ENCODE peak calls at places on chromosomes 2 and 18, in four cellular contexts. One of them, this sample, is unnamed.
A peak's percentile ranks its signal among the peaks of the same experiment; 100 is the strongest.

GRCh38 chr18:23133860-23134779 is 1.2 kb upstream of the CABLES1 start:
- DNase-seq in NCI-H524: peak; percentile 37
- DNase-seq in ELF-1: peak; percentile 84
- DNase-seq in effector memory CD8-positive, alpha-beta T cell: no peak
- DNase-seq in this sample: no peak

GRCh38 chr2:67923696-67924095 is 139.1 kb downstream of the C1D start:
- DNase-seq in effector memory CD8-positive, alpha-beta T cell: no peak
- DNase-seq in ELF-1: no peak
- DNase-seq in NCI-H524: peak; percentile 52
- DNase-seq in this sample: no peak

GRCh38 chr2:47520825-47521665 is 118.1 kb downstream of the MSH2 start:
- DNase-seq in ELF-1: peak; percentile 88
- DNase-seq in effector memory CD8-positive, alpha-beta T cell: peak; percentile 42
- DNase-seq in NCI-H524: peak; percentile 78
- DNase-seq in this sample: peak; percentile 66

GRCh38 chr2:230408244-230408842 is 7.7 kb upstream of the SP100 start:
- DNase-seq in NCI-H524: no peak
- DNase-seq in effector memory CD8-positive, alpha-beta T cell: no peak
- DNase-seq in ELF-1: no peak
- DNase-seq in this sample: no peak

GRCh38 chr2:43559391-43560230 is 36.2 kb downstream of the THADA start:
- DNase-seq in effector memory CD8-positive, alpha-beta T cell: no peak
- DNase-seq in NCI-H524: no peak
- DNase-seq in ELF-1: no peak
- DNase-seq in this sample: no peak

GRCh38 chr2:189293164-189293563 is 113.6 kb upstream of the COL5A2 start:
- DNase-seq in effector memory CD8-positive, alpha-beta T cell: no peak
- DNase-seq in ELF-1: no peak
- DNase-seq in NCI-H524: no peak
- DNase-seq in this sample: no peak

GRCh38 chr18:45165871-45166270 is 449.4 kb upstream of the SLC14A2 start:
- DNase-seq in NCI-H524: no peak
- DNase-seq in ELF-1: no peak
- DNase-seq in effector memory CD8-positive, alpha-beta T cell: no peak
- DNase-seq in this sample: no peak

GRCh38 chr2:178484245-178485041 is 4.2 kb downstream of the PLEKHA3 start:
- DNase-seq in NCI-H524: no peak
- DNase-seq in ELF-1: no peak
- DNase-seq in effector memory CD8-positive, alpha-beta T cell: no peak
- DNase-seq in this sample: no peak

GRCh38 chr18:23605941-23606340 is 19.6 kb upstream of the NPC1 start:
- DNase-seq in ELF-1: no peak
- DNase-seq in NCI-H524: no peak
- DNase-seq in effector memory CD8-positive, alpha-beta T cell: no peak
- DNase-seq in this sample: no peak

GRCh38 chr2:233129351-233129978 is 69.3 kb downstream of the INPP5D start:
- DNase-seq in effector memory CD8-positive, alpha-beta T cell: no peak
- DNase-seq in ELF-1: peak; percentile 61
- DNase-seq in NCI-H524: no peak
- DNase-seq in this sample: no peak

GRCh38 chr2:43803113-43803512 is 29.3 kb downstream of the DYNC2LI1 start:
- DNase-seq in effector memory CD8-positive, alpha-beta T cell: no peak
- DNase-seq in NCI-H524: no peak
- DNase-seq in ELF-1: no peak
- DNase-seq in this sample: no peak

GRCh38 chr2:42954227-42954962 is 162.0 kb upstream of the HAAO start:
- DNase-seq in NCI-H524: no peak
- DNase-seq in effector memory CD8-positive, alpha-beta T cell: no peak
- DNase-seq in ELF-1: no peak
- DNase-seq in this sample: no peak

GRCh38 chr2:204108301-204108700 is 171.7 kb downstream of the ICOS start:
- DNase-seq in effector memory CD8-positive, alpha-beta T cell: peak; percentile 32
- DNase-seq in NCI-H524: no peak
- DNase-seq in ELF-1: peak; percentile 56
- DNase-seq in this sample: peak; percentile 43

GRCh38 chr18:10659000-10659399 is 133.2 kb downstream of the NAPG start:
- DNase-seq in ELF-1: no peak
- DNase-seq in effector memory CD8-positive, alpha-beta T cell: no peak
- DNase-seq in NCI-H524: no peak
- DNase-seq in this sample: no peak

GRCh38 chr2:188369365-188369764 is 77.7 kb downstream of the GULP1 start:
- DNase-seq in ELF-1: peak; percentile 32
- DNase-seq in NCI-H524: peak; percentile 37
- DNase-seq in effector memory CD8-positive, alpha-beta T cell: no peak
- DNase-seq in this sample: no peak

GRCh38 chr2:220043155-220043992 is 415.9 kb downstream of the SLC4A3 start:
- DNase-seq in NCI-H524: no peak
- DNase-seq in ELF-1: peak; percentile 7
- DNase-seq in effector memory CD8-positive, alpha-beta T cell: no peak
- DNase-seq in this sample: no peak

GRCh38 chr2:11490194-11490593 is 24.2 kb upstream of the E2F6 start:
- DNase-seq in NCI-H524: no peak
- DNase-seq in ELF-1: no peak
- DNase-seq in effector memory CD8-positive, alpha-beta T cell: no peak
- DNase-seq in this sample: no peak

GRCh38 chr2:155525194-155525593 is 807.3 kb downstream of the NR4A2 start:
- DNase-seq in NCI-H524: peak; percentile 53
- DNase-seq in ELF-1: no peak
- DNase-seq in effector memory CD8-positive, alpha-beta T cell: no peak
- DNase-seq in this sample: no peak

GRCh38 chr18:6731197-6731596 is 1.7 kb downstream of the ARHGAP28 start:
- DNase-seq in NCI-H524: peak; percentile 61
- DNase-seq in ELF-1: no peak
- DNase-seq in effector memory CD8-positive, alpha-beta T cell: no peak
- DNase-seq in this sample: no peak

GRCh38 chr2:118861741-118862140 is 14.3 kb upstream of the EN1 start:
- DNase-seq in ELF-1: no peak
- DNase-seq in NCI-H524: no peak
- DNase-seq in effector memory CD8-positive, alpha-beta T cell: no peak
- DNase-seq in this sample: no peak

GRCh38 chr18:75208055-75208835 is 694 bp downstream of the PTGR3 start:
- DNase-seq in ELF-1: peak; percentile 27
- DNase-seq in effector memory CD8-positive, alpha-beta T cell: no peak
- DNase-seq in NCI-H524: peak; percentile 14
- DNase-seq in this sample: peak; percentile 25

GRCh38 chr2:173854840-173855239 is 110.3 kb downstream of the SP3 start:
- DNase-seq in effector memory CD8-positive, alpha-beta T cell: no peak
- DNase-seq in NCI-H524: peak; percentile 3
- DNase-seq in ELF-1: no peak
- DNase-seq in this sample: no peak

GRCh38 chr2:143819190-143819735 is 690.0 kb downstream of the ARHGAP15 start:
- DNase-seq in effector memory CD8-positive, alpha-beta T cell: no peak
- DNase-seq in ELF-1: no peak
- DNase-seq in NCI-H524: no peak
- DNase-seq in this sample: no peak

GRCh38 chr2:20946494-20946893 is 97.4 kb downstream of the APOB start:
- DNase-seq in effector memory CD8-positive, alpha-beta T cell: no peak
- DNase-seq in NCI-H524: no peak
- DNase-seq in ELF-1: no peak
- DNase-seq in this sample: no peak

GRCh38 chr2:27039426-27039825 is 6.7 kb downstream of the TMEM214 start:
- DNase-seq in NCI-H524: no peak
- DNase-seq in effector memory CD8-positive, alpha-beta T cell: no peak
- DNase-seq in ELF-1: no peak
- DNase-seq in this sample: no peak

GRCh38 chr2:47620717-47621437 is 162.1 kb upstream of the MSH6 start:
- DNase-seq in ELF-1: no peak
- DNase-seq in effector memory CD8-positive, alpha-beta T cell: no peak
- DNase-seq in NCI-H524: no peak
- DNase-seq in this sample: no peak

GRCh38 chr2:126399001-126399400 is 257.0 kb upstream of the GYPC start:
- DNase-seq in NCI-H524: no peak
- DNase-seq in effector memory CD8-positive, alpha-beta T cell: no peak
- DNase-seq in ELF-1: peak; percentile 18
- DNase-seq in this sample: peak; percentile 10

GRCh38 chr2:186589733-186590537 is at the start of gene ITGAV:
- DNase-seq in effector memory CD8-positive, alpha-beta T cell: peak; percentile 72
- DNase-seq in ELF-1: peak; percentile 94
- DNase-seq in NCI-H524: peak; percentile 44
- DNase-seq in this sample: peak; percentile 74

GRCh38 chr2:202771741-202772470 is 99.7 kb downstream of the ICA1L start:
- DNase-seq in effector memory CD8-positive, alpha-beta T cell: no peak
- DNase-seq in ELF-1: no peak
- DNase-seq in NCI-H524: no peak
- DNase-seq in this sample: no peak

GRCh38 chr2:120920438-120920814 is 184.8 kb downstream of the GLI2 start:
- DNase-seq in NCI-H524: no peak
- DNase-seq in ELF-1: no peak
- DNase-seq in effector memory CD8-positive, alpha-beta T cell: no peak
- DNase-seq in this sample: no peak

GRCh38 chr2:144938308-144938709 is 418.4 kb upstream of the ZEB2 start:
- DNase-seq in NCI-H524: no peak
- DNase-seq in effector memory CD8-positive, alpha-beta T cell: no peak
- DNase-seq in ELF-1: no peak
- DNase-seq in this sample: no peak

GRCh38 chr2:196399736-196400691 is 228.6 kb upstream of the STK17B start:
- DNase-seq in NCI-H524: no peak
- DNase-seq in effector memory CD8-positive, alpha-beta T cell: no peak
- DNase-seq in ELF-1: no peak
- DNase-seq in this sample: no peak

GRCh38 chr2:239223330-239224248 is 177.2 kb downstream of the HDAC4 start:
- DNase-seq in effector memory CD8-positive, alpha-beta T cell: no peak
- DNase-seq in NCI-H524: no peak
- DNase-seq in ELF-1: no peak
- DNase-seq in this sample: no peak

GRCh38 chr2:233801357-233802131 is 23.4 kb downstream of the MROH2A start:
- DNase-seq in effector memory CD8-positive, alpha-beta T cell: no peak
- DNase-seq in ELF-1: no peak
- DNase-seq in NCI-H524: no peak
- DNase-seq in this sample: no peak